ENCODE peak calls at places on chromosomes 13 and 19, in ten cellular contexts. B, A, L, D, E, F, Y, P, Q and O are unnamed samples.

GRCh38 chr19:42601811-42602443 is 7.2 kb upstream of the CEACAM8 start:
- DNase-seq in P (peak; percentile 11), F (peak; percentile 34), D (peak; percentile 41), E (no peak), A (peak; percentile 22), Q (peak; percentile 44), B (peak; percentile 79), L (peak; percentile 48), Y (peak; percentile 27), O (peak; percentile 45)

GRCh38 chr13:112952759-112953541 is 16.1 kb upstream of the MCF2L start:
- DNase-seq in B (no peak), A (no peak), L (no peak), Q (no peak), P (no peak), F (no peak), Y (no peak), D (no peak), E (no peak), O (no peak)

GRCh38 chr19:12331211-12331941 is 2.1 kb downstream of the ZNF563 start:
- DNase-seq in L (peak; percentile 13), E (peak; percentile 82), Y (no peak), D (peak; percentile 66), F (no peak), Q (no peak), B (no peak), A (no peak), P (no peak), O (no peak)

GRCh38 chr13:37058801-37059135 is 720 bp downstream of the SUPT20H start:
- DNase-seq in F (peak; percentile 8), E (peak; percentile 7), Q (no peak), P (no peak), D (peak; percentile 49), B (peak; percentile 40), A (peak; percentile 38), Y (peak; percentile 7), L (peak; percentile 35), O (peak; percentile 27)

GRCh38 chr19:42879613-42880012 is at the start of gene PSG1:
- DNase-seq in B (no peak), P (no peak), Y (no peak), E (no peak), A (no peak), L (no peak), D (no peak), Q (no peak), F (no peak), O (no peak)

GRCh38 chr13:61286148-61286745 is 129.4 kb downstream of the PCDH20 start:
- DNase-seq in B (peak; percentile 66), F (no peak), P (no peak), E (no peak), Y (peak; percentile 4), D (peak; percentile 30), Q (peak; percentile 42), A (no peak), L (peak; percentile 53), O (peak; percentile 53)

GRCh38 chr13:100138859-100139491 is 50.1 kb downstream of the PCCA start:
- DNase-seq in Q (no peak), F (no peak), B (no peak), P (no peak), Y (no peak), L (no peak), D (no peak), A (peak; percentile 23), E (no peak), O (no peak)

GRCh38 chr19:6802336-6803035 is 30.0 kb downstream of the VAV1 start:
- DNase-seq in L (peak; percentile 7), D (no peak), F (peak; percentile 25), P (no peak), E (peak; percentile 78), B (peak; percentile 32), A (no peak), Q (peak; percentile 24), Y (no peak), O (peak; percentile 54)

GRCh38 chr19:30441011-30441410 is 68.8 kb downstream of the ZNF536 start:
- DNase-seq in D (no peak), F (no peak), A (no peak), Y (no peak), Q (no peak), B (no peak), L (no peak), P (no peak), E (no peak), O (no peak)

GRCh38 chr13:37225414-37226047 is 120.1 kb upstream of the CSNK1A1L start:
- DNase-seq in F (no peak), B (no peak), A (peak; percentile 76), E (no peak), P (peak; percentile 70), Q (no peak), D (no peak), L (no peak), Y (no peak), O (no peak)

GRCh38 chr13:99812611-99813010 is 159.0 kb downstream of the ZIC5 start:
- DNase-seq in E (no peak), B (no peak), Y (no peak), A (peak; percentile 71), Q (peak; percentile 35), L (no peak), F (no peak), P (peak; percentile 56), D (no peak), O (no peak)

GRCh38 chr13:32783067-32783466 is 196.8 kb downstream of the PDS5B start:
- DNase-seq in F (no peak), L (no peak), A (peak; percentile 74), B (no peak), Y (no peak), Q (peak; percentile 49), D (no peak), E (no peak), P (peak; percentile 71), O (no peak)

GRCh38 chr13:91904005-91904404 is 505.6 kb downstream of the GPC5 start:
- DNase-seq in A (no peak), P (no peak), D (no peak), Q (no peak), L (no peak), Y (no peak), E (peak; percentile 30), F (no peak), B (no peak), O (no peak)

GRCh38 chr19:46413262-46414031 is at the start of gene CCDC8:
- DNase-seq in P (peak; percentile 95), B (peak; percentile 98), F (no peak), Y (peak; percentile 93), A (peak; percentile 98), Q (no peak), D (peak; percentile 97), E (no peak), L (peak; percentile 97), O (peak; percentile 97)

GRCh38 chr19:48203227-48203793 is 32.8 kb downstream of the ZSWIM9 start:
- DNase-seq in A (no peak), D (no peak), Q (no peak), F (no peak), P (no peak), B (no peak), L (no peak), E (no peak), Y (no peak), O (no peak)

GRCh38 chr19:29771708-29772415 is 39.9 kb upstream of the CCNE1 start:
- DNase-seq in Y (peak; percentile 79), Q (peak; percentile 46), E (no peak), L (peak; percentile 81), A (peak; percentile 27), D (peak; percentile 85), P (peak; percentile 14), F (peak; percentile 97), B (peak; percentile 86), O (peak; percentile 81)

GRCh38 chr13:73273737-73274136 is 214.9 kb downstream of the KLF5 start:
- DNase-seq in E (no peak), Q (peak; percentile 27), Y (no peak), L (no peak), F (no peak), B (no peak), A (peak; percentile 97), D (no peak), P (peak; percentile 95), O (no peak)

GRCh38 chr13:79684426-79684825 is 203.5 kb downstream of the NDFIP2 start:
- DNase-seq in E (no peak), B (no peak), A (peak; percentile 27), Q (no peak), D (no peak), Y (no peak), P (peak; percentile 11), L (no peak), F (no peak), O (no peak)

GRCh38 chr19:45166723-45167252 is 6.0 kb upstream of the NKPD1 start:
- DNase-seq in Q (no peak), F (no peak), E (no peak), P (no peak), Y (no peak), D (no peak), L (no peak), B (peak; percentile 51), A (no peak), O (peak; percentile 55)

GRCh38 chr19:46068345-46069258 is 27.8 kb upstream of the IGFL4 start:
- DNase-seq in E (no peak), B (no peak), L (no peak), P (peak; percentile 94), Q (peak; percentile 94), A (peak; percentile 95), Y (no peak), F (peak; percentile 68), D (peak; percentile 42), O (no peak)

GRCh38 chr13:74246398-74246975 is 112.3 kb upstream of the KLF12 start:
- DNase-seq in D (no peak), A (peak; percentile 70), E (no peak), L (no peak), B (no peak), P (peak; percentile 49), Q (no peak), F (no peak), Y (no peak), O (no peak)

GRCh38 chr13:59494560-59494970 is 669.2 kb downstream of the DIAPH3 start:
- DNase-seq in P (peak; percentile 93), Q (no peak), Y (peak; percentile 9), D (no peak), B (no peak), A (peak; percentile 94), E (no peak), L (no peak), F (no peak), O (no peak)
- H3K4me2 ChIP-seq in P (peak overlapping the region; percentile 55), Q (no peak overlapping the region), Y (peak overlapping the region; percentile 24), D (no peak overlapping the region), B (no peak overlapping the region), A (no peak overlapping the region), E (no peak overlapping the region), L (no peak overlapping the region), F (no peak overlapping the region), O (no peak overlapping the region)

GRCh38 chr19:1261512-1261862 is 7.6 kb upstream of the CIRBP start:
- DNase-seq in Y (no peak), Q (no peak), P (no peak), A (no peak), L (peak; percentile 81), B (peak; percentile 88), F (no peak), D (no peak), E (no peak), O (no peak)
- TF ChIP-seq CTCF in Y (peak; percentile 31), Q (peak; percentile 19), P (peak; percentile 5), A (no peak), L (peak; percentile 48), B (peak; percentile 39), F (no peak), D (peak; percentile 6), E (no peak), O (peak; percentile 47)

GRCh38 chr13:34300559-34300958 is 482.6 kb downstream of the RFC3 start:
- DNase-seq in B (no peak), D (peak; percentile 30), A (peak; percentile 55), Y (no peak), E (no peak), P (peak; percentile 41), L (no peak), Q (no peak), F (no peak), O (no peak)
- H3K4me2 ChIP-seq in B (no peak overlapping the region), D (peak overlapping the region; percentile 66), A (no peak overlapping the region), Y (no peak overlapping the region), E (no peak overlapping the region), P (peak overlapping the region; percentile 30), L (no peak overlapping the region), Q (no peak overlapping the region), F (peak overlapping the region; percentile 61), O (no peak overlapping the region)

GRCh38 chr19:23439623-23440022 is 44.4 kb upstream of the ZNF91 start:
- DNase-seq in P (no peak), B (peak; percentile 66), Q (no peak), D (no peak), A (no peak), Y (peak; percentile 26), E (no peak), F (no peak), L (no peak), O (peak; percentile 25)
- TF ChIP-seq CTCF in P (no peak), B (peak; percentile 40), Q (no peak), D (no peak), A (peak; percentile 32), Y (peak; percentile 23), E (no peak), F (no peak), L (no peak), O (peak; percentile 43)